ENCODE peak calls at places on chromosomes 11 and 22, in six cellular contexts. P is activated CD8-positive, alpha-beta memory T cell treated with anti-CD3 and anti-CD28 coated beads for 1 hour; C is substantia nigra; N is stimulated activated CD8-positive, alpha-beta memory T cell treated with anti-CD3 and anti-CD28 coated beads, Interleukin-15, amount 100 ng/mL, for 4 hours; X is AG20443; E is NCI-H1930. Q is an unnamed sample.

GRCh38 chr11:106456651-106457050 is 379.2 kb downstream of the AASDHPPT start:
- DNase-seq in X (no peak), P (no peak), E (no peak), N (no peak), C (no peak), Q (no peak)

GRCh38 chr11:36122715-36123114 is 166.5 kb downstream of the COMMD9 start:
- DNase-seq in N (no peak), C (no peak), E (no peak), X (no peak), P (no peak), Q (no peak)

GRCh38 chr11:122931510-122931909 is 49.0 kb downstream of the JHY start:
- DNase-seq in C (no peak), N (no peak), P (no peak), X (no peak), E (no peak), Q (no peak)

GRCh38 chr11:112812719-112813118 is 148.5 kb upstream of the NCAM1 start:
- DNase-seq in N (no peak), X (no peak), E (no peak), P (no peak), C (no peak), Q (no peak)

GRCh38 chr11:9784602-9785315 is 120.9 kb downstream of the SWAP70 start:
- DNase-seq in X (no peak), P (no peak), N (no peak), E (no peak), C (no peak), Q (no peak)

GRCh38 chr22:38163844-38164577 is 17.6 kb downstream of the PLA2G6 start:
- DNase-seq in N (no peak), P (no peak), E (no peak), X (peak; percentile 1), C (no peak), Q (no peak)

GRCh38 chr11:94449029-94449428 is 44.6 kb downstream of the MRE11 start:
- DNase-seq in E (no peak), C (no peak), P (no peak), X (peak; percentile 7), N (no peak), Q (no peak)

GRCh38 chr11:57356179-57356757 is 18.1 kb downstream of the P2RX3 start:
- DNase-seq in X (no peak), N (no peak), C (no peak), P (no peak), E (no peak), Q (no peak)

GRCh38 chr11:104467414-104467813 is 303.5 kb upstream of the PDGFD start:
- DNase-seq in N (no peak), E (no peak), X (no peak), P (no peak), C (no peak), Q (no peak)

GRCh38 chr22:37186228-37186996 is 1.6 kb downstream of the C1QTNF6 start:
- DNase-seq in E (no peak), P (no peak), N (no peak), C (no peak), X (peak; percentile 69), Q (no peak)

GRCh38 chr22:26689553-26690301 is 32.3 kb downstream of the MIAT start:
- DNase-seq in E (no peak), C (no peak), P (no peak), X (no peak), N (no peak), Q (no peak)

GRCh38 chr11:60345489-60345888 is 18.4 kb downstream of the MS4A6E start:
- DNase-seq in P (no peak), N (no peak), C (peak; percentile 7), X (no peak), E (no peak), Q (no peak)

GRCh38 chr11:120168960-120169681 is 31.2 kb upstream of the TRIM29 start:
- DNase-seq in X (peak; percentile 95), P (no peak), C (peak; percentile 80), N (no peak), E (peak; percentile 33), Q (no peak)

GRCh38 chr11:107438148-107438547 is 19.5 kb downstream of the CWF19L2 start:
- DNase-seq in E (no peak), X (no peak), P (no peak), C (no peak), N (no peak), Q (no peak)

GRCh38 chr11:69943506-69943905 is 124.3 kb upstream of the FGF3 start:
- DNase-seq in N (no peak), C (no peak), E (no peak), P (no peak), X (no peak), Q (no peak)

GRCh38 chr11:30914143-30914762 is 328.1 kb upstream of the MPPED2 start:
- DNase-seq in P (no peak), N (no peak), C (peak; percentile 32), E (peak; percentile 15), X (peak; percentile 84), Q (peak; percentile 37)

GRCh38 chr11:57546869-57547518 is 9.6 kb downstream of the SMTNL1 start:
- DNase-seq in P (no peak), C (no peak), X (peak; percentile 80), N (no peak), E (no peak), Q (no peak)

GRCh38 chr11:91199866-91200265 is 977.0 kb upstream of the CHORDC1 start:
- DNase-seq in C (no peak), E (no peak), N (no peak), X (no peak), P (no peak), Q (no peak)

GRCh38 chr11:73990727-73991126 is 8.1 kb upstream of the UCP2 start:
- DNase-seq in E (no peak), P (no peak), C (no peak), X (no peak), N (no peak), Q (no peak)

GRCh38 chr11:44607324-44607962 is 42.0 kb downstream of the CD82 start:
- DNase-seq in E (no peak), P (no peak), C (no peak), N (no peak), X (peak; percentile 53), Q (no peak)

GRCh38 chr11:118705111-118705741 is 25.8 kb upstream of the TREH start:
- DNase-seq in X (peak; percentile 3), E (no peak), C (peak; percentile 44), N (no peak), P (no peak), Q (no peak)

GRCh38 chr11:33445761-33446161 is 188.6 kb downstream of the HIPK3 start:
- DNase-seq in C (no peak), N (no peak), E (no peak), X (peak; percentile 66), P (no peak), Q (no peak)

GRCh38 chr22:27876684-27877083 is 42.4 kb downstream of the PITPNB start:
- DNase-seq in X (peak; percentile 45), N (no peak), P (no peak), C (no peak), E (peak; percentile 92), Q (peak; percentile 35)

GRCh38 chr11:72426054-72426757 is 8.1 kb downstream of the CLPB start:
- DNase-seq in C (no peak), X (no peak), E (no peak), N (no peak), P (no peak), Q (no peak)

GRCh38 chr22:27153386-27153785 is 496.0 kb downstream of the MIAT start:
- DNase-seq in P (no peak), E (no peak), C (no peak), N (no peak), X (no peak), Q (no peak)

GRCh38 chr11:134150195-134150903 is 73.4 kb downstream of the NCAPD3 start:
- DNase-seq in X (no peak), E (no peak), C (peak; percentile 64), N (no peak), P (no peak), Q (no peak)

GRCh38 chr22:32674925-32675825 is 126.3 kb upstream of the TIMP3 start:
- DNase-seq in X (no peak), P (no peak), N (no peak), E (no peak), C (no peak), Q (no peak)

GRCh38 chr11:10379022-10379421 is 74.1 kb downstream of the ADM start:
- DNase-seq in P (no peak), N (no peak), X (peak; percentile 53), E (no peak), C (no peak), Q (no peak)

GRCh38 chr11:77171885-77172665 is 44.0 kb downstream of the MYO7A start:
- DNase-seq in C (no peak), P (no peak), E (no peak), X (no peak), N (no peak), Q (no peak)

GRCh38 chr11:47524200-47524874 is 28.6 kb downstream of the CELF1 start:
- DNase-seq in N (no peak), E (no peak), P (no peak), X (peak; percentile 21), C (no peak), Q (no peak)

GRCh38 chr11:67293090-67293489 is 4.0 kb downstream of the ANKRD13D start:
- DNase-seq in P (no peak), E (no peak), X (no peak), C (no peak), N (no peak), Q (peak; percentile 26)

GRCh38 chr11:1152316-1153104 is 5.2 kb upstream of the MUC5AC start:
- DNase-seq in C (no peak), E (no peak), X (peak; percentile 13), N (no peak), P (no peak), Q (no peak)

GRCh38 chr22:38921801-38922200 is 35.6 kb upstream of the APOBEC3A start:
- DNase-seq in C (no peak), N (no peak), X (no peak), E (no peak), P (no peak), Q (no peak)

GRCh38 chr11:119029340-119030028 is 1.2 kb downstream of the SLC37A4 start:
- DNase-seq in C (no peak), N (no peak), X (no peak), P (no peak), E (no peak), Q (no peak)

GRCh38 chr22:50270302-50271010 is at the start of gene MAPK11:
- DNase-seq in X (peak; percentile 77), C (peak; percentile 69), N (peak; percentile 61), P (no peak), E (no peak), Q (no peak)

GRCh38 chr11:86228967-86229330 is 15.6 kb upstream of the EED start:
- DNase-seq in E (no peak), P (no peak), C (no peak), N (no peak), X (no peak), Q (no peak)

GRCh38 chr22:24878969-24879368 is 67.5 kb downstream of the LHFPL7 start:
- DNase-seq in E (no peak), C (no peak), N (no peak), P (no peak), X (no peak), Q (no peak)

GRCh38 chr22:28444659-28445058 is 235.0 kb downstream of the TTC28 start:
- DNase-seq in P (no peak), N (no peak), X (no peak), C (no peak), E (no peak), Q (no peak)

Q was measured in NCI-H2081 treated with DMSO at 0.1 percent for 48 hours.